ENCODE peak calls at places on chromosomes 5 and 9, in four cellular contexts. H, Y, D and N are unnamed samples.

GRCh38 chr5:10863763-10864383 is 102.8 kb upstream of the DAP start:
- DNase-seq in H (peak), Y (peak), D (peak), N (peak)

GRCh38 chr9:90300901-90301688 is 341.5 kb downstream of the DIRAS2 start:
- DNase-seq in H (peak), Y (peak), D (no peak), N (peak)

GRCh38 chr5:94422819-94423218 is 195.6 kb downstream of the KIAA0825 start:
- DNase-seq in H (no peak), Y (no peak), D (no peak), N (peak)

GRCh38 chr9:98327249-98327561 is 71.8 kb upstream of the TBC1D2 start:
- DNase-seq in H (no peak), Y (no peak), D (no peak), N (no peak)

GRCh38 chr9:37622462-37622861 is 28.3 kb upstream of the FRMPD1 start:
- DNase-seq in H (no peak), Y (no peak), D (no peak), N (peak)

GRCh38 chr5:180291234-180291940 is 496 bp downstream of the MAPK9 start:
- DNase-seq in H (peak), Y (no peak), D (peak), N (no peak)

GRCh38 chr9:116223926-116224325 is 70.3 kb downstream of the PAPPA start:
- DNase-seq in H (no peak), Y (no peak), D (no peak), N (peak)

GRCh38 chr5:135810188-135810943 is 24.1 kb upstream of the SLC25A48 start:
- DNase-seq in H (no peak), Y (no peak), D (no peak), N (no peak)

GRCh38 chr9:18208166-18209059 is 265.5 kb upstream of the ADAMTSL1 start:
- DNase-seq in H (peak), Y (peak), D (no peak), N (peak)

GRCh38 chr9:99266136-99267023 is 44.3 kb downstream of the SEC61B start:
- DNase-seq in H (peak), Y (peak), D (peak), N (peak)

GRCh38 chr9:115921301-115921700 is 232.3 kb upstream of the PAPPA start:
- DNase-seq in H (no peak), Y (no peak), D (no peak), N (peak)

GRCh38 chr5:94911285-94911684 is 292.8 kb downstream of the SLF1 start:
- DNase-seq in H (no peak), Y (no peak), D (no peak), N (no peak)

GRCh38 chr9:126056312-126057021 is 270.2 kb upstream of the MVB12B start:
- DNase-seq in H (no peak), Y (no peak), D (no peak), N (no peak)

GRCh38 chr5:101678494-101679193 is 617.4 kb downstream of the SLCO4C1 start:
- DNase-seq in H (peak), Y (peak), D (peak), N (peak)

GRCh38 chr5:92508271-92508670 is 1072.7 kb downstream of the NR2F1-AS1 start:
- DNase-seq in H (no peak), Y (no peak), D (no peak), N (no peak)

GRCh38 chr5:173741729-173742431 is 125.4 kb upstream of the BOD1 start:
- DNase-seq in H (no peak), Y (no peak), D (no peak), N (no peak)

GRCh38 chr5:151082274-151082902 is 1.6 kb upstream of the TNIP1 start:
- DNase-seq in H (peak), Y (no peak), D (peak), N (peak)
- TF ChIP-seq MAFK in H (no peak), Y (no peak), D (no peak), N (no peak)

GRCh38 chr9:21854594-21854993 is 52.2 kb downstream of the MTAP start:
- DNase-seq in H (no peak), Y (no peak), D (no peak), N (peak)
- TF ChIP-seq MAFK in H (no peak), Y (no peak), D (no peak), N (no peak)

GRCh38 chr5:7078090-7078489 is 317.8 kb upstream of the ADCY2 start:
- DNase-seq in H (no peak), Y (no peak), D (no peak), N (no peak)
- TF ChIP-seq MAFK in H (no peak), Y (no peak), D (no peak), N (no peak)

GRCh38 chr9:130732131-130732530 is 38.6 kb downstream of the EXOSC2 start:
- DNase-seq in H (no peak), Y (no peak), D (peak), N (peak)

GRCh38 chr9:130735566-130735965 is 42.0 kb downstream of the EXOSC2 start:
- DNase-seq in H (no peak), Y (no peak), D (peak), N (no peak)

GRCh38 chr9:130731355-130731754 is 37.8 kb downstream of the EXOSC2 start:
- DNase-seq in H (no peak), Y (no peak), D (no peak), N (no peak)

GRCh38 chr9:130729145-130729544 is 35.6 kb downstream of the EXOSC2 start:
- DNase-seq in H (no peak), Y (no peak), D (no peak), N (no peak)

DNA sequence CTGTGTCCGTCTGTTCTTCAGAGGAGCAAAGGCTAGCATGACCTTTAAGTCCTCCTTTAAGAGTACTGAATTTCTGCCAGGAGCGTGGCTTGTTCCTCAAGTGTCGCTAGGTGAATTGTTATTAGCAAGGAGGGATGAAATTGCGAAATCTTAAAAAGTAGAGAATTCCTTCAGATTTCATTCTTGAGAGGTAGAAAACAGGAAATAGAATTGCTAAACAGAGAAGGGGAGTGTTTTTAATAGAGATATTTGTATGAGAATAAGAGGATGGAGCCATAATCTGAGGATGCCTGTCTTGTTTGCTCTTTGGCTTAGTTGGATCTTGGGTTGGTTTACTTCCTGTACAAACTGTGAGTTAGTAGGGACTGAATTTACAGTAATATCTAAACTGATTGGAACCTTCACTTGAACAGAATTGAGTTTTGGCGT is 39.2 kb downstream of the EXOSC2 start:
- DNase-seq in H (no peak), Y (no peak), D (peak), N (no peak)
- TF ChIP-seq MAFK in H (no peak), Y (no peak), D (no peak), N (no peak)